ENCODE peak calls at places on chromosomes 16 and 17, in four cellular contexts. R is fibroblast of the aortic adventitia, M is HFF-Myc, Y is uterus. F is an unnamed sample.

GRCh38 chr17:49487202-49487601 is 7.9 kb upstream of the NGFR start:
- DNase-seq in R (no peak), M (no peak), Y (no peak), F (no peak)

GRCh38 chr17:75850928-75851692 is 4.0 kb downstream of the WBP2 start:
- DNase-seq in R (no peak), M (no peak), Y (no peak), F (no peak)

GRCh38 chr17:80945736-80946135 is 45.9 kb upstream of the CHMP6 start:
- DNase-seq in R (no peak), M (no peak), Y (peak; percentile 11), F (no peak)

GRCh38 chr16:30183236-30183960 is at the start of gene CORO1A:
- DNase-seq in R (peak; percentile 52), M (no peak), Y (peak; percentile 79), F (peak; percentile 35)

GRCh38 chr16:23143391-23143790 is 5.9 kb downstream of the USP31 start:
- DNase-seq in R (no peak), M (no peak), Y (no peak), F (no peak)

GRCh38 chr16:73068546-73069401 is 20.8 kb upstream of the ZFHX3 start:
- DNase-seq in R (peak; percentile 96), M (peak; percentile 74), Y (peak; percentile 64), F (no peak)

GRCh38 chr17:44314031-44314430 is 5.6 kb downstream of the RUNDC3A start:
- DNase-seq in R (no peak), M (no peak), Y (no peak), F (no peak)

GRCh38 chr17:1490643-1491405 is 1.7 kb downstream of the MYO1C start:
- DNase-seq in R (peak; percentile 26), M (no peak), Y (peak; percentile 60), F (no peak)

GRCh38 chr16:72848759-72849664 is 198.9 kb downstream of the ZFHX3 start:
- DNase-seq in R (peak; percentile 96), M (peak; percentile 65), Y (peak; percentile 82), F (peak; percentile 72)

GRCh38 chr17:80416940-80417293 is 1.9 kb downstream of the ENDOV start:
- DNase-seq in R (no peak), M (no peak), Y (no peak), F (no peak)

DNA sequence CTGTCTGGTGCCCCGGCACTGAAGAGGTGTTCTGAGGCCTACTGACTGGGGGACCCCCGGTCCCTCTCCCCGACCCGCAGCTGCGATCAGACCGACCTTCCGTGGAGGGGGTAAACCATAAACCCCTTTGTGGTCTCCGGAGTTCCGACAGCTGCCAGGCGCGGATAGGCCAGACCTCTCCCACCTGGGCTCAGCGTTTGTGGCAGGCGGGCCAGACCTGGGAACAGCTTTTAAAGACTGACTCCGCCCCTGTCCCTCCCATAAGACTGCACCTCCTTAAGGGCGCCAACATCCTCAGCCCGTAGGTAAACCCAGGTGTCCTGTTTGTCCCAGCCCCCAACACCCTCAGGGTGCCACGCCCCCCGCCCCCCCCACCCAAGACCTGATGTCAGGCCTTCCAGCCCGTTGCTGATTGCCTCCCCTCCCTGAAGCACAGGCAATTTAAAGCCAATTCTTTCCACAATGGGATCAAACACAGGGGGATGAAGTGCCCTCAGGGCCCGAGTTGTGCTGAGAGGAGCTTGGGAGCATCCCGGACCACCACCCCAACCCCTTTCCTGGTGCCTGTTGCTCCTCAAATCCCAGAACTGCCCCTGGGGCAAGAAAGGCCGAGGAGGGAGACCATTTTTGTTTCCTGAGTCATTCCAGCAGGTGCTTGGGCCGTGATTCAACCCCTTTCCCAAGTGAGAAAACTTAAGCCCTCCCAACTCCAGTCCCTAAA is at the start of gene SOX15:
- DNase-seq in R (no peak), M (no peak), Y (no peak), F (no peak)
- H3K4me3 ChIP-seq in R (peak within 1 kb of the TSS; percentile 38), M (peak within 1 kb of the TSS; percentile 18), Y (peak within 1 kb of the TSS; percentile 57), F (peak within 1 kb of the TSS; percentile 21)

DNA sequence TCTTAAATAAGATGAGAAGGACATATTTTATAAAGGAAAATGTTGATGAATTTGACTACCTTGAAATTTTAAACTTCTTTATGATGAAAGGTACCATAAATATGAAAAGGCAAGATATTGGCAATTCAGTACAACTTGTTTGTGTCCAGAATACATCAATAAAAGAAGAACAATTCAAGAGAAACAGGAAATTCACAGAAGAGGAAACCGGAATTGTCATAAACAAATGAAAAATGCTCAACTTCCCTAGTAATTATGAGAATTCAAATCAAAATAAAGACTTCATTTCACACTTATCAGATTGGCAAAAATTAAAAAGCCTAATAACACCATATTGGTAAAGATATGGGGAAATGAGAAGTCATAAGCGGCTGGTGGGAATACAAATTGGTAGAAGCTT is 54.3 kb downstream of the WSB1 start:
- DNase-seq in R (no peak), M (no peak), Y (no peak), F (no peak)
- TF ChIP-seq CTCF in R (no peak), M (no peak), Y (no peak), F (no peak)

GRCh38 chr16:81816793-81817210 is 37.7 kb downstream of the PLCG2 start:
- DNase-seq in R (no peak), M (no peak), Y (no peak), F (no peak)

GRCh38 chr16:81817296-81817695 is 38.2 kb downstream of the PLCG2 start:
- DNase-seq in R (no peak), M (no peak), Y (no peak), F (no peak)

GRCh38 chr16:81817789-81818304 is 38.8 kb downstream of the PLCG2 start:
- DNase-seq in R (no peak), M (no peak), Y (no peak), F (no peak)

GRCh38 chr16:81816351-81816750 is 37.3 kb downstream of the PLCG2 start:
- DNase-seq in R (no peak), M (no peak), Y (no peak), F (no peak)

GRCh38 chr16:81818514-81819304 is 39.6 kb downstream of the PLCG2 start:
- DNase-seq in R (no peak), M (no peak), Y (no peak), F (no peak)
- H3K4me3 ChIP-seq in R (no peak overlapping the region), M (no peak overlapping the region), Y (no peak overlapping the region), F (no peak overlapping the region)

GRCh38 chr16:81996664-81997529 is 14.4 kb downstream of the SDR42E1 start:
- DNase-seq in R (peak; percentile 64), M (peak; percentile 20), Y (peak; percentile 25), F (peak; percentile 64)
- TF ChIP-seq CTCF in R (peak; percentile 36), M (peak; percentile 27), Y (no peak), F (peak; percentile 54)

GRCh38 chr17:46851029-46851741 is at the start of gene WNT9B:
- DNase-seq in R (no peak), M (no peak), Y (no peak), F (no peak)
- H3K4me3 ChIP-seq in R (peak within 1 kb of the TSS; percentile 22), M (peak within 1 kb of the TSS; percentile 27), Y (no peak within 1 kb of the TSS), F (peak within 1 kb of the TSS; percentile 29)

DNA sequence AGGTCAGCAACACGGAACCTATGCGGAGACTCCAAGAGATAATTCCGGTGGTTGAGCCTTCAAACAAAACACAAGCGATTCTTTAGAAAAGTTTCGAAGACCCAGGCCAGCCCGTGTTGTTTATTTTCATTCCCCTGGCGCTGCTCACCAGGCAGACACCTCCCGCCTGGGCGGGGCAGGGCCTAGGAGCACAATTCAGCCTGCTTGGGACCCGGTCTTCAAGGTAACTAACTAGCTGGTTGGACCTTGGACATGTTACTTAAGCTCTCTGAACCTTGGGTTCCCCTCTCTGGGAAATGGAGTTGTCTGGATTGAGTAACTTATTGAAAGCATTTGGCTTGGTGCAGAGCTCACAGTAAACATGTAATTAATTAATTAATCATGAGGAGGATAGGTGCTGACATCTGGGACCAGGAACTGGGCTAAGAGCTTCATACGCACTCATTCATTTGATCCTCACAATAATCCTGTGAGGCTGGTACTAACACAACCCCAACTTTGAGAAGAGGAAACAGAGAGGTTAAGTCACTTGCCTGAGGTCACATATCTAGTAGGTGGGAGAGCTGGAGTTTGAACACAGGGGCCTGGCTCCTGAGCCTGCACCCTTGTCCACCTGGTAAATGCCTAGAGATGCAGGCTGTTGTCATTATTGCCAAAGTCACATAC is 125.3 kb upstream of the SMURF2 start:
- DNase-seq in R (no peak), M (no peak), Y (no peak), F (no peak)
- TF ChIP-seq CTCF in R (no peak), M (no peak), Y (no peak), F (no peak)

DNA sequence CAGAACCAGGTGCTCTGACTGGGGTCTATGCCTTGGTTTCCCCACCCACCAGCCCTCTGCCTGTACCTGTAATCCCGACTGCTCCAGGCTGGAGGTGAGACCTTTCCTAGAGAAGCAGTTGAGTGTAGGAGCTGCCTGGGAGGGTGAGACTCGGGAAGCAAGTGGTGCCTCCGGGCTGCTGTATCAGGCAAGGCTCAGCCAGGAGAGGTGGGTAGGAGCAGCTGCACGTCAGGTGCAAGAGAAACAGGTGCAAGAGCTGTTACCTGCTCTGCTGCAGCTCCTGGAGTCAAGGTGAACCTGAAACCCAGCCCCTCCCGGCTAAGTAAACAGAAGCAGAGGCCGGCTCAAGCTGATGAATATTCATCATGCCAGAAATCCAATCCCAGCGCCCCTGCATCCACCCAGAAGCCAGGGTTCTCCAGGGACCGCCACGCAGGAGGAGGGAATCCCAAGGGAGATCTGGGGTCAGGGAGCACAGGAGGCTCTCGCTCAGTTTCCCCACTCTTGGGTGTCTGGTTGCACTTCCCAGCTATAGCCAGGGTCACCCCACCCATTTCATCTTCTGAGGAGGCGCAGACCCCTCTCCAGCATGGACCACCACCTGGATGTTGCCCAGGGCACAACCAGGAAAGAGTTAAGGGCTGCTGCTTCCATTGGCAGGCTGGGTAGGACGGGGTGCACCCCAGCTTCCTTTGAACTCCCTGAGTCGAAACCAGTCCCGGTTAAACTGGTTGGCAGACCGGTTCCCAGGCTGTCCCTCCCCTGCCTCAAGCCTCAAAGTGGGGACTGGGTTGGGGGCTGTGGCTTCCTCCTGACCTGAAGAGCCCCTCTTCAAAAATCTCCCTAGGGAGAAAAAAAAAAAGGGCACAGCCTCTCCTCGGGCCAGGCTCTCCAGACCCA is at the start of gene PRR15L:
- DNase-seq in R (no peak), M (no peak), Y (no peak), F (no peak)
- H3K4me3 ChIP-seq in R (no peak within 1 kb of the TSS), M (no peak within 1 kb of the TSS), Y (no peak within 1 kb of the TSS), F (no peak within 1 kb of the TSS)

GRCh38 chr17:30920282-30920681 is 1.5 kb upstream of the ADAP2 start:
- DNase-seq in R (no peak), M (no peak), Y (no peak), F (no peak)
- TF ChIP-seq CTCF in R (no peak), M (no peak), Y (no peak), F (no peak)